ENCODE peak calls at places on chromosomes 13 and 19, in five cellular contexts. B is kidney epithelial cell, Z is aorta, Q is Caki2, A is smooth muscle cell of the brain vasculature. U is an unnamed sample.

GRCh38 chr19:52689804-52690394 is 44.9 kb downstream of the ZNF611 start:
- DNase-seq in B (no peak), Q (no peak), A (no peak), Z (peak), U (no peak)

GRCh38 chr19:52453324-52454094 is at the start of gene ZNF578:
- DNase-seq in A (peak), B (peak), Z (peak), Q (no peak), U (peak)

GRCh38 chr19:41936961-41937360 is 8.7 kb upstream of the ERFL start:
- DNase-seq in A (no peak), Z (no peak), Q (no peak), B (no peak), U (no peak)

GRCh38 chr13:110455941-110456340 is 105.6 kb downstream of the RAB20 start:
- DNase-seq in B (peak), Q (peak), Z (peak), A (no peak), U (peak)

GRCh38 chr19:35882074-35882832 is 13.9 kb downstream of the APLP1 start:
- DNase-seq in A (peak), Z (no peak), B (no peak), Q (peak), U (peak)

GRCh38 chr19:46461537-46461936 is 9.8 kb downstream of the PNMA8A start:
- DNase-seq in B (no peak), A (no peak), Z (no peak), Q (no peak), U (no peak)

GRCh38 chr13:50366488-50367174 is 351.4 kb downstream of the KCNRG start:
- DNase-seq in B (no peak), Z (no peak), A (no peak), Q (no peak), U (no peak)

GRCh38 chr13:107866666-107867623 is 348.4 kb downstream of the LIG4 start:
- DNase-seq in A (no peak), Q (no peak), Z (no peak), B (no peak), U (no peak)

GRCh38 chr13:45747071-45747470 is 45.0 kb downstream of the CBY2 start:
- DNase-seq in Z (no peak), Q (no peak), B (no peak), A (no peak), U (no peak)

GRCh38 chr19:34171539-34171876 is 796 bp upstream of the LSM14A start:
- DNase-seq in B (no peak), Q (no peak), A (no peak), Z (no peak), U (no peak)

GRCh38 chr13:101308247-101309013 is 107.9 kb downstream of the NALCN start:
- DNase-seq in A (no peak), Z (no peak), Q (no peak), B (no peak), U (no peak)

GRCh38 chr13:95192998-95193397 is 108.3 kb downstream of the ABCC4 start:
- DNase-seq in A (no peak), Q (no peak), B (no peak), Z (no peak), U (no peak)